ENCODE peak calls at places on chromosome 7, in five cellular contexts. F is neural progenitor cell, I is SK-N-SH, P is endothelial cell of umbilical vein, B is H9. X is an unnamed sample.

GRCh38 chr7:26038201-26038990 is 113.6 kb upstream of the NFE2L3 start:
- DNase-seq in F (no peak), I (no peak), P (no peak), B (no peak), X (no peak)

GRCh38 chr7:96695581-96695980 is 14.1 kb downstream of the SEM1 start:
- DNase-seq in F (no peak), I (no peak), P (no peak), B (no peak), X (no peak)

GRCh38 chr7:22729180-22729579 is 2.2 kb downstream of the IL6 start:
- DNase-seq in F (no peak), I (no peak), P (no peak), B (no peak), X (no peak)

GRCh38 chr7:119065966-119066365 is 841.5 kb downstream of the ANKRD7 start:
- DNase-seq in F (no peak), I (no peak), P (no peak), B (no peak), X (no peak)

GRCh38 chr7:131249003-131249402 is 78.7 kb upstream of the MKLN1 start:
- DNase-seq in F (no peak), I (no peak), P (peak), B (no peak), X (peak)

GRCh38 chr7:69510114-69510513 is 88.2 kb upstream of the AUTS2 start:
- DNase-seq in F (no peak), I (no peak), P (no peak), B (no peak), X (no peak)

GRCh38 chr7:40749877-40750276 is 615.1 kb downstream of the SUGCT start:
- DNase-seq in F (no peak), I (no peak), P (no peak), B (no peak), X (peak)

GRCh38 chr7:137020351-137020750 is 151.9 kb downstream of the CHRM2 start:
- DNase-seq in F (no peak), I (no peak), P (no peak), B (no peak), X (no peak)

GRCh38 chr7:94212160-94212559 is 182.5 kb upstream of the COL1A2 start:
- DNase-seq in F (peak), I (no peak), P (no peak), B (no peak), X (no peak)

GRCh38 chr7:105474045-105474444 is 48.0 kb downstream of the PUS7 start:
- DNase-seq in F (no peak), I (no peak), P (no peak), B (no peak), X (no peak)

GRCh38 chr7:77455334-77455733 is 39.2 kb upstream of the GSAP start:
- DNase-seq in F (no peak), I (no peak), P (peak), B (no peak), X (peak)

GRCh38 chr7:97752215-97752614 is 20.3 kb downstream of the TAC1 start:
- DNase-seq in F (no peak), I (no peak), P (no peak), B (no peak), X (no peak)
- TF ChIP-seq CTCF in F (no peak), I (no peak), P (no peak), B (no peak), X (no peak)

GRCh38 chr7:116527521-116527920 is 2.7 kb downstream of the CAV1 start:
- DNase-seq in F (no peak), I (no peak), P (peak), B (no peak), X (no peak)

GRCh38 chr7:116525298-116525912 is 569 bp downstream of the CAV1 start:
- DNase-seq in F (peak), I (peak), P (peak), B (peak), X (peak)

GRCh38 chr7:116528008-116528789 is 3.4 kb downstream of the CAV1 start:
- DNase-seq in F (no peak), I (peak), P (peak), B (no peak), X (peak)

GRCh38 chr7:116525913-116526857 is 1.3 kb downstream of the CAV1 start:
- DNase-seq in F (peak), I (peak), P (peak), B (peak), X (peak)

GRCh38 chr7:116526897-116527296 is 2.1 kb downstream of the CAV1 start:
- DNase-seq in F (no peak), I (no peak), P (peak), B (no peak), X (peak)
- H2AFZ ChIP-seq in F (no peak), I (no peak), P (no peak), B (no peak), X (no peak)

GRCh38 chr7:113698556-113699220 is 220.1 kb downstream of the PPP1R3A start:
- DNase-seq in F (peak), I (peak), P (peak), B (no peak), X (peak)
- TF ChIP-seq CTCF in F (peak), I (peak), P (peak), B (peak), X (peak)

GRCh38 chr7:55127622-55128081 is 108.8 kb downstream of the EGFR start:
- DNase-seq in F (no peak), I (peak), P (peak), B (no peak), X (no peak)
- H2AFZ ChIP-seq in F (no peak), I (no peak), P (no peak), B (no peak), X (no peak)

DNA sequence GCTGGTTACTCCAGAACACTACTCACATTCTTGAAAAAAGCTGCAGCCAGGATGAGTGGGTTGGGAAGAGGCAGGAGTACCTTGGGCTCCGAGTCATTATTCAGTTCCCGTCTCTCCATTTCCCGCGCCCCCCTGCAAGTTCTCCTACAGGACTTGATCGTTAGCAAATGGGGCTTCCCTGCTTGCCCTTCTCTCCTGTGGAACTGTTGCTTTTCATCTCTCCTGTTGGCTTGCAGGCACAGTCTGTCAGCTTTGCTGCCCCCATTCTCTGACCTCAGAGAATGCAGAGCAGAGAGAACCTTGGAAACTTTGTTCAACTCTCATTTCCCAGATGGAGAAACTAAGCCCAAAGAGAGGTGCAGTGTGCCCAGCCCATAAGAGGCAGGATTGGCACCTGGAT is 35.6 kb upstream of the LRRC4 start:
- DNase-seq in F (peak), I (no peak), P (no peak), B (no peak), X (no peak)
- TF ChIP-seq CTCF in F (peak), I (peak), P (no peak), B (peak), X (no peak)

X was measured in mammary epithelial cell.